ENCODE peak calls at places on chromosome 5, in six cellular contexts. L is mucosa of descending colon; T is stimulated activated memory B cell treated with anti-CD40 and anti-IgM and Interleukin-4, amounts not matched to agents 10 μg/mL and 1 μg/mL and 100 μg/mL, for 72 hours; X is left colon; O is psoas muscle; G is PC-3. Q is an unnamed sample.

GRCh38 chr5:146703899-146704298 is 174.7 kb downstream of the PPP2R2B start:
- ATAC-seq in X (no peak), L (no peak), G (no peak), T (no peak), O (no peak), Q (peak; percentile 96)

GRCh38 chr5:170451764-170452365 is 52.0 kb upstream of the KCNIP1 start:
- ATAC-seq in O (no peak), T (no peak), X (no peak), L (no peak), G (no peak), Q (peak; percentile 62)

GRCh38 chr5:78273436-78273835 is 21.1 kb downstream of the AP3B1 start:
- ATAC-seq in T (no peak), L (no peak), X (no peak), O (no peak), G (no peak), Q (no peak)

GRCh38 chr5:163727028-163727427 is 221.6 kb downstream of the MAT2B start:
- ATAC-seq in G (no peak), X (peak; percentile 76), O (no peak), L (peak; percentile 86), T (peak; percentile 94), Q (peak; percentile 25)

GRCh38 chr5:95907740-95908706 is 53.6 kb downstream of the ELL2 start:
- ATAC-seq in X (no peak), O (no peak), T (no peak), G (peak; percentile 32), L (no peak), Q (peak; percentile 24)

GRCh38 chr5:154214236-154215106 is 23.9 kb downstream of the GALNT10 start:
- ATAC-seq in L (no peak), X (no peak), O (no peak), T (peak; percentile 70), G (peak; percentile 91), Q (peak; percentile 91)

GRCh38 chr5:63135306-63135705 is 556.7 kb downstream of the LRRC70 start:
- ATAC-seq in O (no peak), X (no peak), L (no peak), T (no peak), G (no peak), Q (no peak)

GRCh38 chr5:111028865-111029264 is 42.6 kb upstream of the TSLP start:
- ATAC-seq in L (no peak), X (no peak), T (no peak), O (no peak), G (peak; percentile 60), Q (no peak)

GRCh38 chr5:55711531-55712022 is 547 bp downstream of the SLC38A9 start:
- ATAC-seq in O (peak; percentile 3), X (no peak), L (no peak), T (no peak), G (no peak), Q (peak; percentile 12)

GRCh38 chr5:33711094-33711670 is 180.6 kb downstream of the ADAMTS12 start:
- ATAC-seq in G (no peak), X (no peak), O (no peak), L (no peak), T (no peak), Q (no peak)

GRCh38 chr5:172933238-172933637 is 26.0 kb upstream of the RPL26L1 start:
- ATAC-seq in T (no peak), O (no peak), L (no peak), G (no peak), X (no peak), Q (no peak)

GRCh38 chr5:120942551-120942950 is 478.5 kb downstream of the PRR16 start:
- ATAC-seq in O (no peak), T (no peak), L (no peak), X (no peak), G (no peak), Q (peak; percentile 42)

GRCh38 chr5:60541980-60542379 is 158.0 kb downstream of the DEPDC1B start:
- ATAC-seq in X (no peak), T (no peak), L (peak; percentile 15), G (no peak), O (no peak), Q (no peak)

GRCh38 chr5:36998578-36998977 is 122.0 kb downstream of the NIPBL start:
- ATAC-seq in L (no peak), O (no peak), X (no peak), G (no peak), T (no peak), Q (no peak)

GRCh38 chr5:960551-960950 is 48.1 kb upstream of the NKD2 start:
- ATAC-seq in O (no peak), G (no peak), L (no peak), X (no peak), T (no peak), Q (no peak)

GRCh38 chr5:102762828-102763227 is 7.7 kb downstream of the PAM start:
- ATAC-seq in G (peak; percentile 68), L (no peak), T (peak; percentile 49), O (peak; percentile 64), X (no peak), Q (peak; percentile 81)

GRCh38 chr5:177364159-177364962 is 6.6 kb downstream of the RGS14 start:
- ATAC-seq in X (no peak), L (no peak), G (no peak), O (no peak), T (peak; percentile 52), Q (no peak)

GRCh38 chr5:131684595-131684994 is 49.6 kb upstream of the RAPGEF6 start:
- ATAC-seq in L (no peak), T (no peak), G (peak; percentile 46), O (no peak), X (no peak), Q (no peak)

GRCh38 chr5:64811050-64811640 is 42.4 kb downstream of the CWC27 start:
- ATAC-seq in G (peak; percentile 53), O (no peak), L (no peak), X (peak; percentile 53), T (no peak), Q (peak; percentile 39)

GRCh38 chr5:3858524-3858923 is 262.9 kb downstream of the IRX1 start:
- ATAC-seq in L (no peak), G (no peak), O (no peak), X (no peak), T (no peak), Q (no peak)

GRCh38 chr5:179296150-179296821 is 49.0 kb downstream of the ADAMTS2 start:
- ATAC-seq in O (no peak), T (no peak), X (no peak), L (no peak), G (no peak), Q (no peak)

GRCh38 chr5:10454591-10455272 is 13.1 kb downstream of the ROPN1L start:
- ATAC-seq in X (no peak), O (no peak), L (no peak), T (no peak), G (peak; percentile 43), Q (peak; percentile 24)

GRCh38 chr5:31768046-31768445 is 129.1 kb downstream of the PDZD2 start:
- ATAC-seq in O (peak; percentile 44), L (no peak), G (no peak), T (no peak), X (no peak), Q (no peak)

GRCh38 chr5:17898766-17899165 is 264.5 kb downstream of the TAF11L14 start:
- ATAC-seq in O (no peak), G (no peak), X (no peak), T (no peak), L (no peak), Q (no peak)

GRCh38 chr5:129377504-129377903 is 82.6 kb upstream of the ADAMTS19 start:
- ATAC-seq in X (peak; percentile 99), G (no peak), T (no peak), O (no peak), L (peak; percentile 99), Q (no peak)

GRCh38 chr5:138950411-138951011 is 75.4 kb upstream of the LRRTM2 start:
- ATAC-seq in T (no peak), O (no peak), G (no peak), X (no peak), L (no peak), Q (no peak)

GRCh38 chr5:14778789-14779070 is 92.8 kb downstream of the ANKH start:
- ATAC-seq in L (no peak), X (no peak), T (no peak), O (peak; percentile 43), G (no peak), Q (no peak)

GRCh38 chr5:108818613-108819272 is 71.0 kb downstream of the FER start:
- ATAC-seq in X (no peak), L (no peak), O (no peak), G (peak; percentile 64), T (peak; percentile 65), Q (peak; percentile 75)

GRCh38 chr5:80481019-80481893 is 6.6 kb upstream of the FAM151B start:
- ATAC-seq in X (peak; percentile 93), L (peak; percentile 91), T (no peak), G (peak; percentile 69), O (peak; percentile 57), Q (peak; percentile 76)

GRCh38 chr5:146944764-146945710 is 66.5 kb upstream of the PPP2R2B start:
- ATAC-seq in X (no peak), O (no peak), G (no peak), T (no peak), L (no peak), Q (no peak)

GRCh38 chr5:142697846-142698245 is 12.0 kb upstream of the FGF1 start:
- ATAC-seq in G (no peak), T (no peak), O (peak; percentile 77), L (no peak), X (no peak), Q (no peak)

GRCh38 chr5:63596254-63596653 is 366.0 kb downstream of the HTR1A start:
- ATAC-seq in O (no peak), T (no peak), L (no peak), G (no peak), X (no peak), Q (no peak)

GRCh38 chr5:38208782-38209378 is 49.5 kb upstream of the EGFLAM start:
- ATAC-seq in O (no peak), X (no peak), G (peak; percentile 76), T (no peak), L (no peak), Q (peak; percentile 57)

GRCh38 chr5:136332213-136332612 is 33.1 kb downstream of the TRPC7 start:
- ATAC-seq in G (no peak), O (no peak), T (no peak), L (no peak), X (no peak), Q (no peak)

GRCh38 chr5:39547548-39548154 is 122.9 kb upstream of the DAB2 start:
- ATAC-seq in G (peak; percentile 71), O (no peak), L (peak; percentile 83), X (peak; percentile 80), T (no peak), Q (peak; percentile 31)

GRCh38 chr5:79621056-79621455 is 8.8 kb downstream of the TENT2 start:
- ATAC-seq in O (peak; percentile 96), L (no peak), T (no peak), X (no peak), G (peak; percentile 85), Q (peak; percentile 97)

GRCh38 chr5:179822444-179822990 is 1.8 kb downstream of the SQSTM1 start:
- ATAC-seq in O (no peak), T (no peak), X (no peak), L (no peak), G (no peak), Q (no peak)

GRCh38 chr5:35332551-35332950 is 102.3 kb upstream of the PRLR start:
- ATAC-seq in O (no peak), G (no peak), L (no peak), X (no peak), T (no peak), Q (peak; percentile 48)

GRCh38 chr5:133508845-133509741 is 103.2 kb downstream of the FSTL4 start:
- ATAC-seq in L (no peak), X (no peak), T (no peak), O (no peak), G (no peak), Q (peak; percentile 69)

GRCh38 chr5:150640311-150641005 is at the start of gene SYNPO:
- ATAC-seq in T (no peak), G (peak; percentile 17), O (peak; percentile 53), L (peak; percentile 34), X (no peak), Q (peak; percentile 41)